ENCODE peak calls at places on chromosomes 4 and X, in four cellular contexts. X is spleen, F is IMR-90, U is ovary. I is an unnamed sample.

GRCh38 chrX:17160971-17161370 is 214.0 kb upstream of the NHS start:
- DNase-seq in X (no peak), F (no peak), U (no peak), I (no peak)

GRCh38 chr4:183987529-183987946 is 82.4 kb downstream of the STOX2 start:
- DNase-seq in X (no peak), F (peak; percentile 91), U (peak; percentile 77), I (peak; percentile 97)

GRCh38 chr4:11037637-11038036 is 353.1 kb upstream of the CLNK start:
- DNase-seq in X (no peak), F (no peak), U (no peak), I (no peak)

GRCh38 chr4:139030614-139031235 is 15.1 kb downstream of the NOCT start:
- DNase-seq in X (no peak), F (peak; percentile 83), U (peak; percentile 68), I (peak; percentile 84)

GRCh38 chr4:128538111-128538882 is 250.7 kb upstream of the PGRMC2 start:
- DNase-seq in X (no peak), F (no peak), U (no peak), I (no peak)

GRCh38 chrX:153667931-153668396 is 5.6 kb downstream of the PNCK start:
- DNase-seq in X (peak; percentile 89), F (peak; percentile 64), U (peak; percentile 95), I (peak; percentile 64)

GRCh38 chr4:4618846-4619245 is 77.0 kb upstream of the STX18 start:
- DNase-seq in X (no peak), F (no peak), U (peak; percentile 62), I (no peak)

GRCh38 chrX:77505227-77505626 is 58.0 kb downstream of the FGF16 start:
- DNase-seq in X (no peak), F (peak; percentile 69), U (no peak), I (peak; percentile 31)

GRCh38 chrX:119686087-119686639 is 6.8 kb downstream of the SEPTIN6 start:
- DNase-seq in X (peak; percentile 79), F (no peak), U (no peak), I (peak; percentile 11)

GRCh38 chr4:87209696-87210095 is 10.7 kb downstream of the KLHL8 start:
- DNase-seq in X (peak; percentile 89), F (no peak), U (no peak), I (no peak)

GRCh38 chrX:134236690-134237362 is at the start of gene CCDC160:
- DNase-seq in X (peak; percentile 81), F (no peak), U (peak; percentile 76), I (peak; percentile 39)

GRCh38 chrX:110315541-110315940 is 2.3 kb downstream of the AMMECR1 start:
- DNase-seq in X (no peak), F (no peak), U (no peak), I (no peak)

GRCh38 chr4:53863163-53863562 is 201.2 kb downstream of the CHIC2 start:
- DNase-seq in X (no peak), F (peak; percentile 49), U (no peak), I (peak; percentile 29)

GRCh38 chr4:135050086-135050717 is 848.6 kb upstream of the PABPC4L start:
- DNase-seq in X (no peak), F (no peak), U (no peak), I (no peak)

GRCh38 chr4:176444741-176445140 is 125.0 kb downstream of the SPCS3 start:
- DNase-seq in X (no peak), F (peak; percentile 91), U (no peak), I (peak; percentile 8)

GRCh38 chr4:143482753-143483362 is 30.6 kb upstream of the SMARCA5 start:
- DNase-seq in X (no peak), F (peak; percentile 71), U (no peak), I (peak; percentile 64)

GRCh38 chr4:16516796-16517413 is 290.6 kb upstream of the TAPT1 start:
- DNase-seq in X (no peak), F (peak; percentile 85), U (peak; percentile 54), I (peak; percentile 63)

GRCh38 chrX:4935846-4936245 is 1222.4 kb upstream of the PRKX start:
- DNase-seq in X (no peak), F (no peak), U (no peak), I (peak; percentile 6)

GRCh38 chr4:181688886-181689285 is 554.3 kb upstream of the TENM3 start:
- DNase-seq in X (no peak), F (peak; percentile 15), U (no peak), I (no peak)

GRCh38 chr4:139910106-139910505 is 243.9 kb downstream of the MAML3 start:
- DNase-seq in X (no peak), F (peak; percentile 23), U (no peak), I (no peak)

GRCh38 chr4:138301536-138301935 is 59.4 kb upstream of the SLC7A11 start:
- DNase-seq in X (no peak), F (no peak), U (no peak), I (no peak)

GRCh38 chrX:138908577-138908976 is 197.1 kb upstream of the FGF13 start:
- DNase-seq in X (no peak), F (no peak), U (no peak), I (no peak)

GRCh38 chr4:144787365-144788263 is 141.7 kb downstream of the HHIP start:
- DNase-seq in X (no peak), F (peak; percentile 49), U (no peak), I (peak; percentile 49)

GRCh38 chrX:107571296-107571998 is 56.9 kb upstream of the PRPS1 start:
- DNase-seq in X (no peak), F (peak; percentile 91), U (no peak), I (peak; percentile 93)

GRCh38 chr4:99207911-99208718 is 10.9 kb downstream of the ADH6 start:
- DNase-seq in X (no peak), F (peak; percentile 53), U (no peak), I (no peak)

GRCh38 chr4:119725688-119726330 is 97.2 kb upstream of the PDE5A start:
- DNase-seq in X (no peak), F (peak; percentile 70), U (no peak), I (peak; percentile 36)

GRCh38 chr4:74793757-74794340 is 474 bp downstream of the BTC start:
- DNase-seq in X (peak; percentile 77), F (no peak), U (peak; percentile 56), I (peak; percentile 28)

GRCh38 chr4:184424993-184425758 is 49.2 kb downstream of the IRF2 start:
- DNase-seq in X (no peak), F (peak; percentile 55), U (peak; percentile 52), I (peak; percentile 81)

GRCh38 chr4:144357970-144358369 is 217.5 kb upstream of the GYPA start:
- DNase-seq in X (no peak), F (no peak), U (no peak), I (no peak)

DNA sequence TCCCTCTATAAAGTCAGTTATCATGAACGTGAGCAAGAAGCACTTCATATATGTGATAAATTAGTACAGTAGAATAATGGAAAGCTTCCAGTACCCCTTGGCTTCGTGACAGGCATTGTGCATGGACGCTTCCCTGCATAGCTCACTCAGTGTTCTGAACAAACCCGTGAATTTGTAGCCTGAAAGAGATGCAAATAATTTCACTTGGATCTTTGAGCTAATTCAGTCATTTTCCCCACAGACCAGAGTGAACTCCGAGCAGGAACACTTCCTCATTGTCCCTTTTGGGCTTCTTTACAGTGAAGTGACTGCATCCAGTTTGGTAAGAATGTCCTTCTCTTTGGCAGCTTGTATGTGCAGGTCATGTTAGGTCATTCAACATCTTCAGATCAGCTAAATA is 50.1 kb downstream of the ADD1 start:
- DNase-seq in X (no peak), F (no peak), U (no peak), I (no peak)
- H3K36me3 ChIP-seq in X (peaks cover 56% of the 10 kb centered on the region), F (peaks cover 34% of the 10 kb centered on the region), U (peaks cover 3% of the 10 kb centered on the region), I (peaks cover 44% of the 10 kb centered on the region)

GRCh38 chrX:11423362-11423818 is 130.2 kb downstream of the AMELX start:
- DNase-seq in X (no peak), F (peak; percentile 90), U (no peak), I (peak; percentile 87)

GRCh38 chrX:11421816-11422528 is 128.8 kb downstream of the AMELX start:
- DNase-seq in X (no peak), F (no peak), U (no peak), I (no peak)

GRCh38 chrX:11420851-11421250 is 127.6 kb downstream of the AMELX start:
- DNase-seq in X (no peak), F (no peak), U (no peak), I (no peak)

GRCh38 chrX:11423949-11424348 is 130.7 kb downstream of the AMELX start:
- DNase-seq in X (no peak), F (no peak), U (no peak), I (no peak)

GRCh38 chrX:11422529-11422857 is 129.3 kb downstream of the AMELX start:
- DNase-seq in X (no peak), F (no peak), U (no peak), I (no peak)
- H3K36me3 ChIP-seq in X (no peaks in the 10 kb centered on the region), F (no peaks in the 10 kb centered on the region), U (no peaks in the 10 kb centered on the region), I (no peaks in the 10 kb centered on the region)

GRCh38 chr4:102606846-102607440 is 105.8 kb downstream of the NFKB1 start:
- DNase-seq in X (no peak), F (no peak), U (no peak), I (no peak)
- H3K36me3 ChIP-seq in X (peaks cover 95% of the 10 kb centered on the region), F (peaks cover 27% of the 10 kb centered on the region), U (no peaks in the 10 kb centered on the region), I (peaks cover 20% of the 10 kb centered on the region)

DNA sequence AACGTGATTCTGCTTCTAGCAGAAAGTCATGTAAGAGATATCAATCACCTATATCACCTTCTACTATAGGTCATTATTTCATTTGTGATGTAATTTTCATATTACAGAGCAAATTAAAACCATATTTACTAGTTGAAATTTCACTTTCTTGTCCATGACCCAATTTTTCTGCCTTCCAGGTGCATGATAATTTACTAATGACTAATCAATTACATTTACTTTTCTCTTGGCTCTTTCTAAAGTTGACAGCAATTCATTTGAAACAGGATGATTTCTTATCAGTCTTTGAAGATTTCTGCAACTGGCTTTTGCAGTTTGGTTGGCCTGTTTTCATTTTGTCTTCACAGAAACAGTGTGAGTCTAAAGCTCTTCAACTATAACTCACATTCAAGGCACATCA is 81.4 kb downstream of the ZAR1 start:
- DNase-seq in X (no peak), F (no peak), U (no peak), I (no peak)
- H3K36me3 ChIP-seq in X (peaks cover 86% of the 10 kb centered on the region), F (peaks cover 16% of the 10 kb centered on the region), U (no peaks in the 10 kb centered on the region), I (peaks cover 11% of the 10 kb centered on the region)

DNA sequence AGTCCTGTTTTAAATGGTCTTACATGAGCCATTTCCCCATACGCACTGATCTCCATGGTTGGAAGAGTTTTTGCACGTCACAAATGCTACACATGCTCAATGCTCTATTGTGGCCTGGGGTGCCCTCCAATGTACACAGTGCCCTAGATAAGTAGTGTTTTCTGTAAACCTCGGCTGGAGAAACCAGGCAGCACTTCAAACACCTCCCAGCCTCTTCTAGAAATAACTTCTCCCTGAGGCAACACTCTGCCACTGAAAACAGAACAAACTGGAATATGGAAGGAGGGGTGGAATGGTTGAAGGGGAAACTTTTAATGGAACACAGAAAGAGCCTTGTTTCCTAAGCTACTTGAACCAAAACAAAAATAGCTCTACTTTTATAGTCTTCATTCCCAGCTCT is 123.9 kb upstream of the CBR4 start:
- DNase-seq in X (no peak), F (no peak), U (no peak), I (no peak)
- H3K36me3 ChIP-seq in X (no peaks in the 10 kb centered on the region), F (peaks cover 35% of the 10 kb centered on the region), U (no peaks in the 10 kb centered on the region), I (peaks cover 12% of the 10 kb centered on the region)

DNA sequence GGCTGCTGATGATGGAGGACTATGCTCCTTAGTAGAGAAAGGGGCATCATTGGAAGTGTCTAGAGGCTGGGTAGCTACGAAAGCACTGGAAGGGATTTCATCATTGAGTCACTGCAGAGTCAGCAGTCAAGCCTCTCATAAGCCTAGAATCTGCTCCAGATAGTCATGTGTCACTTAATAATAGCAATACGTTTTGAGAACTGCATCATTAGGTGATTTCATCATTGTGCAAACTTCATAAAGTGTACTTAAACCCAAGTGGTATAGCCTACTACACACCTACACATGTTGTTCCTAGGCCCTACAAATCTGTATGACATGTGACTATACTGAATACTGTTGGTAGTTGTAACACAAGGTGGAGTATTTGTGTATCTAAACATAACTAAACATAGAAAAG is 165.6 kb downstream of the PTTG2 start:
- DNase-seq in X (no peak), F (peak; percentile 60), U (no peak), I (no peak)
- H3K36me3 ChIP-seq in X (peaks cover 48% of the 10 kb centered on the region), F (no peaks in the 10 kb centered on the region), U (no peaks in the 10 kb centered on the region), I (peaks cover 4% of the 10 kb centered on the region)

GRCh38 chr4:867526-868250 is 41.8 kb upstream of the CPLX1 start:
- DNase-seq in X (no peak), F (no peak), U (no peak), I (no peak)
- H3K36me3 ChIP-seq in X (peaks cover 78% of the 10 kb centered on the region), F (peaks cover 74% of the 10 kb centered on the region), U (no peaks in the 10 kb centered on the region), I (peaks cover 93% of the 10 kb centered on the region)